ENCODE peak calls at places on chromosomes 3 and 15, in six cellular contexts. F is hepatocyte, A is lower leg skin, C is fibroblast of the aortic adventitia, N is cardiac fibroblast, T is IMR-90. O is an unnamed sample.

GRCh38 chr3:16692486-16693378 is 87.5 kb upstream of the DAZL start:
- DNase-seq in F (no peak), A (no peak), C (no peak), N (no peak), T (no peak), O (no peak)

GRCh38 chr3:114556832-114557231 is 263.0 kb downstream of the TIGIT start:
- DNase-seq in F (no peak), A (no peak), C (no peak), N (no peak), T (no peak), O (no peak)

GRCh38 chr3:194098036-194098871 is 37.7 kb upstream of the HES1 start:
- DNase-seq in F (no peak), A (no peak), C (peak), N (peak), T (no peak), O (no peak)

GRCh38 chr3:50297384-50297775 is 1.8 kb downstream of the HYAL3 start:
- DNase-seq in F (no peak), A (no peak), C (no peak), N (no peak), T (no peak), O (no peak)

GRCh38 chr15:95025924-95026728 is 794.8 kb downstream of the MCTP2 start:
- DNase-seq in F (peak), A (no peak), C (peak), N (peak), T (peak), O (peak)

GRCh38 chr3:160098946-160099626 is 110.5 kb downstream of the IL12A start:
- DNase-seq in F (no peak), A (no peak), C (peak), N (no peak), T (no peak), O (no peak)

GRCh38 chr3:157152438-157152837 is 7.5 kb downstream of the CCNL1 start:
- DNase-seq in F (no peak), A (no peak), C (no peak), N (no peak), T (no peak), O (no peak)

GRCh38 chr15:31802761-31803160 is 227.6 kb upstream of the CHRNA7 start:
- DNase-seq in F (no peak), A (no peak), C (no peak), N (no peak), T (no peak), O (no peak)

GRCh38 chr3:123129532-123129931 is 62.7 kb downstream of the PDIA5 start:
- DNase-seq in F (no peak), A (no peak), C (no peak), N (no peak), T (no peak), O (no peak)

GRCh38 chr3:95460274-95460673 is 1354.1 kb upstream of the EPHA6 start:
- DNase-seq in F (no peak), A (no peak), C (no peak), N (peak), T (no peak), O (no peak)

GRCh38 chr3:169090559-169090958 is 573.0 kb downstream of the MECOM start:
- DNase-seq in F (no peak), A (no peak), C (no peak), N (peak), T (no peak), O (no peak)

GRCh38 chr3:21750291-21750690 is 719 bp downstream of the ZNF385D start:
- DNase-seq in F (no peak), A (no peak), C (peak), N (peak), T (peak), O (peak)

GRCh38 chr15:40506964-40507571 is 36.3 kb downstream of the CHST14 start:
- DNase-seq in F (peak), A (peak), C (peak), N (peak), T (peak), O (peak)

GRCh38 chr3:141998674-141999290 is 122.3 kb downstream of the ATP1B3 start:
- DNase-seq in F (no peak), A (no peak), C (peak), N (peak), T (peak), O (peak)

GRCh38 chr3:141289228-141289772 is 57.7 kb downstream of the PXYLP1 start:
- DNase-seq in F (no peak), A (no peak), C (no peak), N (no peak), T (no peak), O (no peak)

GRCh38 chr3:11371758-11372157 is 99.6 kb downstream of the ATG7 start:
- DNase-seq in F (no peak), A (no peak), C (no peak), N (no peak), T (no peak), O (no peak)

GRCh38 chr3:1600206-1600605 is 498.5 kb upstream of the CNTN4 start:
- DNase-seq in F (no peak), A (no peak), C (no peak), N (no peak), T (no peak), O (no peak)

GRCh38 chr15:86347245-86347644 is 267.6 kb downstream of the AGBL1 start:
- DNase-seq in F (no peak), A (no peak), C (peak), N (no peak), T (no peak), O (no peak)

GRCh38 chr3:25588441-25589103 is 76.1 kb downstream of the TOP2B start:
- DNase-seq in F (no peak), A (no peak), C (no peak), N (no peak), T (peak), O (no peak)

GRCh38 chr3:159798951-159799350 is 189.7 kb upstream of the IL12A start:
- DNase-seq in F (peak), A (no peak), C (no peak), N (peak), T (peak), O (no peak)

GRCh38 chr3:29167180-29167579 is 113.7 kb upstream of the RBMS3 start:
- DNase-seq in F (no peak), A (no peak), C (no peak), N (no peak), T (peak), O (no peak)

GRCh38 chr3:82736696-82737277 is 975.3 kb upstream of the GBE1 start:
- DNase-seq in F (no peak), A (no peak), C (no peak), N (no peak), T (no peak), O (no peak)

GRCh38 chr3:13079051-13079450 is 5.8 kb upstream of the IQSEC1 start:
- DNase-seq in F (no peak), A (no peak), C (no peak), N (no peak), T (no peak), O (no peak)

GRCh38 chr3:37144806-37145205 is 29.6 kb downstream of the LRRFIP2 start:
- DNase-seq in F (no peak), A (no peak), C (no peak), N (peak), T (no peak), O (no peak)

GRCh38 chr15:78034495-78035191 is 42.9 kb downstream of the TBC1D2B start:
- DNase-seq in F (no peak), A (no peak), C (no peak), N (no peak), T (peak), O (peak)

GRCh38 chr15:96054029-96054428 is 276.5 kb upstream of the NR2F2 start:
- DNase-seq in F (no peak), A (no peak), C (no peak), N (no peak), T (no peak), O (no peak)
- H3K4me3 ChIP-seq in F (no peak), A (no peak), C (no peak), N (no peak), T (no peak), O (no peak)

DNA sequence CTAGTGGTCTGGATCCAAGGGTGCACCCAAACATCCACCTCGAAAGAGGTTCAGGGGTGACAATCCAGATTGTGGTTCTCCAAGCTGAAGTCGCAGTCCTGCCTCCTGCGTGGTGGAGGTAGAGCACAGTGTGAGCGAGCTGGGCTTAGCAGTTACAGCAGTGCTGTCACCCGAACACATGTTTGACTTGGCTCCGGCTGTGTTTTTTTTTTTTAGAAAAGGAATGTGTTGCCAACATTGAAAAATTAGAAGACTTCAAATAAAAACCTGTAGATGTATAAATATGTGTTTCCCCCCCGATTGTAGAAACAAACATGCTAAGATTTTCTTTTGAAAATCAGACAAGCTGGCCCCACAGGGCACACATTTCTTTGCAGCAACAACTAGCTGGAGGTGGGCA is 530.8 kb downstream of the SHQ1 start:
- DNase-seq in F (no peak), A (no peak), C (peak), N (no peak), T (peak), O (no peak)
- TF ChIP-seq CTCF in F (no peak), A (no peak), C (no peak), N (no peak), T (no peak), O (no peak)

DNA sequence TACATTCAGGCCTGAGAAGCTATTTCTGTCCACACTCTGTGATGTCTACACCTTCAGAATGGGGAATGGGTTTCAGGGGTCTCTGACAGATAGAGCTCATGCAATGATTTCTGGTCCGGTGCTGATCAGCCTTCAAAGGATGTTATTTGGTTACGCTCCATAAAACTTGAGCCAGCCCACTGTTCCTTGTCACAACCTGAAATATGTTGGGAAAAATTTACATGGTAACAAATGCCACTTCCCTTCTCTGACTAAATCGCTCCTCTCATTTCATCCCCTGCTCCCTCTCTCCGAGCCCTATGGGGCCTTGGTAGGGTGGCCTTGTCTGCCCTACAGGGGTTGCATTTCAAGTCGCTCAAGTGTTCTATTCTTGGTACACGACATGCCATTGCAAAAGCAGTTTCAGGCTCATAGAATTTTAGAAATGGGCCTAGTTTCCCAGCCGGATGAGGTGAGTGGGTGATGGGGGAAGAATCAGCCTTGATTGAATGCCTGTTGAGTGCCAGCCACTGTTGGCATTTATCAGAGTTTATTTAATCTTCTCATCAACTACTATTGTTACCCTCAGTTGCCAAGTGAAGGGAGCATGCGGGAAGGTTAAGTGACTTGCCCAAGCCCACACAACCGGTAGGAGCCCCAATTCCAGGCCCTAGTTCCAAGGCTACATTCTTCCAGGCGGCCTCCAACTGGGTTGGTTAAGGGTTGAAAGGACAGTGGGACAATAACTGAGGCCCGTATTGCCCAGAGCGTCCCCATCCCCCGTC is 1.0 kb upstream of the ABHD2 start:
- DNase-seq in F (no peak), A (no peak), C (no peak), N (no peak), T (no peak), O (no peak)
- H3K4me3 ChIP-seq in F (no peak), A (no peak), C (peak), N (peak), T (peak), O (peak)

GRCh38 chr3:62553811-62554210 is 180.5 kb upstream of the FEZF2 start:
- DNase-seq in F (no peak), A (no peak), C (no peak), N (no peak), T (no peak), O (no peak)

GRCh38 chr3:62556121-62556520 is 182.8 kb upstream of the FEZF2 start:
- DNase-seq in F (no peak), A (no peak), C (no peak), N (no peak), T (no peak), O (no peak)

GRCh38 chr3:62557450-62557849 is 184.1 kb upstream of the FEZF2 start:
- DNase-seq in F (no peak), A (no peak), C (no peak), N (no peak), T (no peak), O (no peak)

GRCh38 chr3:62551556-62551955 is 178.2 kb upstream of the FEZF2 start:
- DNase-seq in F (no peak), A (no peak), C (no peak), N (no peak), T (no peak), O (no peak)

DNA sequence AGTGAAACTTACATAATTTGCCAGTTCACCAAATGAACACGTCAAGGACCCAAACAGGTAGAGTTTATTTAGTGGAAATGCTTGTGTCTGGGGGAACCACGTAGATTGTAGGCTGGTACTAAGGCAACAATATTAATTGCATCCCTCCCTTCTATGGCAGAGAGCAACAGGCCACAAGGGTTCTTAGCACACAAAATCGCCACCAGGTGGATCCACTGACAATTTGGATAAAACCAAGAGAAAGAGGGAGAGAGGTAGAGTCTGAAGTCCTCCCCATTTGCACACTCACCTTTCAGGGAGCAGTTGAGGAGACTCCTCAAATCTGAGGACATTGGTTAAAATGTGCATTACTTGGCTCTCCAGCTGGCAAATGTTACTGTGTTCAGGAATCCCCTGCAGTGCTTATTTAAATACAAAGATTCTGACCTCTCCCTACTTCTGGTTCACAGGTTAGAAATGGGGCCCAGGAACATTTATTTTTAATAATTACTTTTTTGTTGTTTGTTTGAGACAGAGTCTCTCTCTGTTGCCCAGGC is 181.0 kb upstream of the FEZF2 start:
- DNase-seq in F (no peak), A (no peak), C (no peak), N (peak), T (no peak), O (peak)
- TF ChIP-seq CTCF in F (peak), A (no peak), C (peak), N (peak), T (no peak), O (peak)

DNA sequence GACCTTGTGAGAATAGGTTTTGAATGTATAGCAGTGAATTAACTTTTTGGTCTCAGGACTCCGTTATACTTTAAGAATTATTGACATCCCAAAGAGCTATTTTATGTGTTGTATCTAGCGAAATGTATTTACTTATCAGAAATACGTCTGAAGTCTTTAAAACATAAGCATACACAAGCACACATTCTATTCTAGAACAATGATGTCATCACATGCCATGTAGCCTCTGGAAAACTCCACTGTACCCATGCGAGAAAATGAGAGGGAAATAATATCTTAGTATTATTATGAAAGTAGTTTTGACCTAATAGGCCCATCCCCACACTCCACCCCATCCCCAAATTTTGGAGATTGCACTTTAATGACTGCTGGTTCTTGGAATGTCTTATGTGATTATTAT is 1.5 kb downstream of the POLR2M start:
- DNase-seq in F (no peak), A (no peak), C (peak), N (peak), T (peak), O (peak)
- H3K4me3 ChIP-seq in F (peak), A (no peak), C (peak), N (peak), T (peak), O (peak)

GRCh38 chr3:57974796-57975388 is 33.3 kb upstream of the FLNB start:
- DNase-seq in F (peak), A (no peak), C (peak), N (peak), T (peak), O (peak)

GRCh38 chr3:57980416-57980815 is 27.8 kb upstream of the FLNB start:
- DNase-seq in F (no peak), A (no peak), C (no peak), N (no peak), T (no peak), O (no peak)

GRCh38 chr3:57973715-57974477 is 34.3 kb upstream of the FLNB start:
- DNase-seq in F (no peak), A (no peak), C (no peak), N (no peak), T (no peak), O (no peak)

GRCh38 chr3:57981483-57982087 is 26.6 kb upstream of the FLNB start:
- DNase-seq in F (no peak), A (no peak), C (no peak), N (no peak), T (no peak), O (peak)

DNA sequence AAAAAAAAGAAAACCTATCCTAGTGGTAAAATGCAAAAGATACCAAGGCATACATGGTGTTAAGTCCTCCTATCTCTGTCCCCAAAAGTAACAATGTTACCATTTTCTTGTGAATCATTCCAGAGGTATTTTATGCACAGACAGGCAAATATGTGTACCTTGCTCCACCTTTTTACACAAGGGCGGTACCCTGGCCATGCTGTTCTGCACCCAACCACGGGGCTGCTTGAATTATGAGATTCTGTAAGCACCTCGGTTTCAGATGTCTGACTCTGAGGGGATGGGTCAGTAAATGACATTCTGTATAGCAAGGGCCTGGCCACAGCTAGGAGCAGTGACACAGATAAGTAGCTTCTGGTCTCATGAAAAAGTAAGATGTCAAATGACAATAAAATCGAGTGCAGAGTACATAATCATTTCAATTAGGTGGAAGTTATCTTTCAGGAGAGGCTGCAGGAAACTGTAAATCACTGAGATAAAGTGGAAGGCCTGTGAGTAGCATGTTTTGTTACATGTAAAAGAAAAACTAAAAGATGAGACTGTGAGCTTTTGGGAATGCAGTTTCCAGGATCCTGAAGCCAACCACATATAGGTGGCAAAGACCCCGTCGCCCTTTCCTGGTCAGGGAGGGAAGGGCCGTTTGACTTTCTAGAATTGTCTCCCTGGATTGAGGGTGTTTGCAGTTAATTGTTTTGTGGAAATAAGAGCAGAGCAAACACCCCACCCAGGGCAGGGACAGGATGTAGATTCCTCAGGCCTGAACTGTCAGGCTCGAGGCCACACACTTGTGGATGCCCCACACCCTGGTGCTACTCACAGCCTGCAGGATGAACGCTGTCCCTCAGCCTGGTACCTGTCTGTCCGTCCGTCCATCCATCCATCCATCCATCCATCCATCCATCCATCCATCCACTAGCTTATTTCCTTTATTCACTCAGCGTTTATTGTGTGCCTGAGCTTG is 30.2 kb upstream of the FLNB start:
- DNase-seq in F (peak), A (no peak), C (no peak), N (no peak), T (no peak), O (no peak)
- TF ChIP-seq CTCF in F (no peak), A (no peak), C (no peak), N (no peak), T (no peak), O (no peak)

GRCh38 chr15:76181705-76182107 is 121.9 kb downstream of the TMEM266 start:
- DNase-seq in F (no peak), A (no peak), C (no peak), N (no peak), T (no peak), O (no peak)
- H3K4me3 ChIP-seq in F (no peak), A (no peak), C (no peak), N (no peak), T (no peak), O (no peak)

DNA sequence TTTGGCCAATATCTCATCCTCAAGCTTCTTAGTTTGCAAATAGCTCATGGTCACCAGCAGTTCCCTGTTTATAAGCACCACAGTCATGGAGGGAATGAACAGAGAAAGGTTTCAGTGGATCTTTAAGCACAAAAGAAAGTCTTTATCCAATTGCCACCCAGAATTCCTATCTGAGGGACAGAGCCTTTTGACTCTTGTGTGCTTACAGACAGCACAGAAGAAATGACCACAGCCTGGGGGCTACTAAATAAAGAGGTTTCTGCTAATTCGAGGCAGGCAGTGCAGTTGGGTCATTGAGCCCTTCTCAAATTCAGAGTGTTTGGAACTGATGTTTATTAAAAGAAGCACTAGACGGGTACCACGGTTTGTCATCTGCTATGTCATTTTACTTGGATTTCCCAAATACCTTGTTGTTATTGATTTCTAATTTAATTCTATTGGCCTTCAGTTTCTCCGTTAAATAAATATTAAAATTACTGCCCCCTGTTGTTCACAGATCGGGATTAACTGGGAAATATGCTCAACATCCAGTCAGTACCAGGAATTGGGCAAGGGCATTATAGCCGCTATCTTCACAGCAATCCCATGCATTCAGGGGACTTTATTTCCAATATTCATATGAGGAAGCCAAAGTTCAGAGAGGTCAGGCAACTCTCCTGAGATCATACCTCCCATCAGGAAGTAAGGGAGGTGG is 3.6 kb downstream of the PRICKLE2 start:
- DNase-seq in F (no peak), A (no peak), C (no peak), N (no peak), T (no peak), O (no peak)
- TF ChIP-seq CTCF in F (no peak), A (no peak), C (no peak), N (no peak), T (peak), O (peak)

GRCh38 chr3:134308350-134308891 is 57.8 kb upstream of the RYK start:
- DNase-seq in F (peak), A (peak), C (peak), N (peak), T (peak), O (peak)
- H3K4me3 ChIP-seq in F (no peak), A (no peak), C (peak), N (peak), T (peak), O (no peak)

O was measured in fibroblast of mammary gland.